ENCODE peak calls at places on chromosomes 5 and 9, in nine cellular contexts. W is EL; P is IMR-90; T is LHCN-M2; B is AG10803; I is transverse colon; J is NCI-H2081 treated with DMSO at 0.1 percent for 48 hours; F is T-helper 1 cell; N is naive thymus-derived CD8-positive, alpha-beta T cell. K is an unnamed sample.

GRCh38 chr5:52693279-52693678 is 94.4 kb upstream of the ITGA1 start:
- DNase-seq in W (peak; percentile 45), P (peak; percentile 45), T (peak; percentile 44), B (peak; percentile 54), I (peak; percentile 15), J (no peak), F (peak; percentile 11), N (peak; percentile 22), K (peak; percentile 7)

GRCh38 chr5:1391691-1392090 is 46.8 kb upstream of the CLPTM1L start:
- DNase-seq in W (no peak), P (no peak), T (no peak), B (no peak), I (no peak), J (no peak), F (no peak), N (no peak), K (no peak)

GRCh38 chr9:130962418-130963316 is 23.6 kb upstream of the FIBCD1 start:
- DNase-seq in W (peak; percentile 97), P (peak; percentile 95), T (peak; percentile 95), B (peak; percentile 95), I (no peak), J (no peak), F (no peak), N (no peak), K (no peak)

GRCh38 chr5:179258922-179259730 is 86.1 kb downstream of the ADAMTS2 start:
- DNase-seq in W (peak; percentile 99), P (peak; percentile 72), T (peak; percentile 29), B (peak; percentile 96), I (peak; percentile 3), J (no peak), F (no peak), N (no peak), K (no peak)

GRCh38 chr5:98517559-98517958 is 255.9 kb upstream of the RGMB start:
- DNase-seq in W (no peak), P (no peak), T (no peak), B (no peak), I (no peak), J (no peak), F (no peak), N (no peak), K (no peak)

GRCh38 chr9:126154182-126154827 is 172.3 kb upstream of the MVB12B start:
- DNase-seq in W (no peak), P (no peak), T (no peak), B (no peak), I (no peak), J (no peak), F (no peak), N (no peak), K (no peak)

GRCh38 chr5:132136906-132137305 is 63.3 kb downstream of the CSF2 start:
- DNase-seq in W (peak; percentile 87), P (peak; percentile 88), T (peak; percentile 94), B (peak; percentile 86), I (no peak), J (no peak), F (no peak), N (no peak), K (peak; percentile 96)

GRCh38 chr9:114351932-114352331 is 22.3 kb downstream of the ORM2 start:
- DNase-seq in W (no peak), P (no peak), T (no peak), B (no peak), I (no peak), J (no peak), F (no peak), N (no peak), K (no peak)

GRCh38 chr5:6700686-6701355 is 12.4 kb upstream of the TENT4A start:
- DNase-seq in W (no peak), P (no peak), T (no peak), B (no peak), I (peak; percentile 51), J (no peak), F (no peak), N (no peak), K (no peak)

GRCh38 chr5:151805414-151806225 is 33.9 kb downstream of the G3BP1 start:
- DNase-seq in W (peak; percentile 48), P (peak; percentile 54), T (peak; percentile 33), B (peak; percentile 96), I (no peak), J (no peak), F (no peak), N (no peak), K (no peak)

GRCh38 chr5:53488195-53488594 is 7.8 kb downstream of the FST start:
- DNase-seq in W (no peak), P (peak; percentile 20), T (no peak), B (no peak), I (no peak), J (no peak), F (no peak), N (no peak), K (no peak)

GRCh38 chr5:132466453-132467291 is 23.9 kb downstream of the IRF1 start:
- DNase-seq in W (peak; percentile 57), P (peak; percentile 17), T (peak; percentile 94), B (peak; percentile 76), I (peak; percentile 74), J (no peak), F (peak; percentile 55), N (peak; percentile 79), K (no peak)

GRCh38 chr5:169911448-169912212 is 68.7 kb downstream of the INSYN2B start:
- DNase-seq in W (no peak), P (no peak), T (peak; percentile 23), B (no peak), I (no peak), J (no peak), F (no peak), N (no peak), K (no peak)

GRCh38 chr9:114207034-114207815 is 51.9 kb downstream of the COL27A1 start:
- DNase-seq in W (peak; percentile 72), P (peak; percentile 51), T (peak; percentile 83), B (peak; percentile 55), I (peak; percentile 26), J (no peak), F (no peak), N (no peak), K (peak; percentile 76)

GRCh38 chr9:137106662-137107292 is 7.8 kb downstream of the DPP7 start:
- DNase-seq in W (no peak), P (no peak), T (no peak), B (no peak), I (no peak), J (no peak), F (no peak), N (no peak), K (no peak)

GRCh38 chr9:101671567-101671966 is 66.9 kb downstream of the GRIN3A start:
- DNase-seq in W (no peak), P (no peak), T (no peak), B (no peak), I (no peak), J (peak; percentile 59), F (no peak), N (no peak), K (no peak)

GRCh38 chr9:68551191-68551590 is 10.5 kb upstream of the TMEM252 start:
- DNase-seq in W (no peak), P (no peak), T (no peak), B (no peak), I (peak; percentile 60), J (no peak), F (no peak), N (no peak), K (no peak)

GRCh38 chr5:110865400-110866094 is 126.7 kb downstream of the SLC25A46 start:
- DNase-seq in W (peak; percentile 28), P (peak; percentile 41), T (peak; percentile 49), B (peak; percentile 2), I (no peak), J (no peak), F (no peak), N (no peak), K (peak; percentile 3)

GRCh38 chr9:123997665-123998277 is 13.8 kb upstream of the LHX2 start:
- DNase-seq in W (peak; percentile 22), P (peak; percentile 19), T (no peak), B (no peak), I (peak; percentile 56), J (no peak), F (no peak), N (no peak), K (no peak)

GRCh38 chr5:154559398-154560276 is 81.6 kb upstream of the HAND1 start:
- DNase-seq in W (no peak), P (no peak), T (no peak), B (no peak), I (no peak), J (no peak), F (no peak), N (no peak), K (no peak)

GRCh38 chr5:80607832-80608231 is 37.8 kb upstream of the ANKRD34B start:
- DNase-seq in W (no peak), P (no peak), T (no peak), B (no peak), I (no peak), J (no peak), F (no peak), N (no peak), K (no peak)

GRCh38 chr5:134175874-134176522 is 752 bp downstream of the SKP1 start:
- DNase-seq in W (peak; percentile 32), P (peak; percentile 25), T (peak; percentile 10), B (peak; percentile 29), I (no peak), J (no peak), F (no peak), N (no peak), K (no peak)

GRCh38 chr9:98943682-98944129 is at the start of gene COL15A1:
- DNase-seq in W (peak; percentile 23), P (no peak), T (no peak), B (no peak), I (no peak), J (no peak), F (no peak), N (no peak), K (no peak)

GRCh38 chr5:37722236-37723146 is 117.3 kb downstream of the GDNF start:
- DNase-seq in W (peak; percentile 97), P (peak; percentile 96), T (peak; percentile 98), B (peak; percentile 98), I (no peak), J (no peak), F (no peak), N (no peak), K (no peak)

GRCh38 chr9:36575411-36575882 is 2.8 kb downstream of the MELK start:
- DNase-seq in W (peak; percentile 67), P (peak; percentile 78), T (peak; percentile 60), B (peak; percentile 56), I (no peak), J (no peak), F (no peak), N (no peak), K (no peak)

GRCh38 chr5:172905771-172906170 is 53.5 kb upstream of the RPL26L1 start:
- DNase-seq in W (no peak), P (no peak), T (no peak), B (no peak), I (no peak), J (no peak), F (no peak), N (no peak), K (no peak)

GRCh38 chr9:87855061-87855460 is 27.6 kb upstream of the SPATA31E1 start:
- DNase-seq in W (no peak), P (peak; percentile 18), T (no peak), B (peak; percentile 52), I (no peak), J (no peak), F (no peak), N (no peak), K (no peak)

GRCh38 chr9:123669355-123669754 is 260.6 kb downstream of the DENND1A start:
- DNase-seq in W (no peak), P (no peak), T (peak; percentile 73), B (peak; percentile 16), I (no peak), J (no peak), F (no peak), N (no peak), K (peak; percentile 23)

GRCh38 chr9:99947395-99947794 is 40.9 kb downstream of the STX17 start:
- DNase-seq in W (no peak), P (no peak), T (no peak), B (no peak), I (no peak), J (no peak), F (no peak), N (no peak), K (no peak)

GRCh38 chr9:80605129-80605528 is 1033.4 kb downstream of the TLE4 start:
- DNase-seq in W (peak; percentile 17), P (peak; percentile 66), T (peak; percentile 53), B (peak; percentile 31), I (no peak), J (peak; percentile 44), F (no peak), N (no peak), K (peak; percentile 65)

GRCh38 chr5:142339781-142340180 is 15.0 kb upstream of the SPRY4 start:
- DNase-seq in W (no peak), P (no peak), T (no peak), B (no peak), I (no peak), J (no peak), F (no peak), N (no peak), K (no peak)

K was measured in G401.